ENCODE peak calls at places on chromosome 7, in eight cellular contexts. One of them, this sample, is unnamed. For H3K9me3, the result is how much of the 10 kb centered on the place peaks cover.

GRCh38 chr7:13833872-13834271 is 155.6 kb downstream of the ETV1 start:
- DNase-seq in psoas muscle: no peak
- DNase-seq in ascending aorta: no peak
- DNase-seq in breast epithelium: no peak
- DNase-seq in gastrocnemius medialis: no peak
- DNase-seq in heart left ventricle: no peak
- DNase-seq in Peyer's patch: no peak
- DNase-seq in kidney: no peak
- DNase-seq in this sample: no peak

GRCh38 chr7:120874722-120875121 is 16.8 kb upstream of the TSPAN12 start:
- DNase-seq in gastrocnemius medialis: no peak
- DNase-seq in breast epithelium: no peak
- DNase-seq in Peyer's patch: no peak
- DNase-seq in ascending aorta: no peak
- DNase-seq in kidney: no peak
- DNase-seq in psoas muscle: no peak
- DNase-seq in heart left ventricle: no peak
- DNase-seq in this sample: no peak

GRCh38 chr7:12316925-12317324 is 86.7 kb downstream of the VWDE start:
- DNase-seq in Peyer's patch: no peak
- DNase-seq in heart left ventricle: no peak
- DNase-seq in ascending aorta: no peak
- DNase-seq in kidney: no peak
- DNase-seq in gastrocnemius medialis: no peak
- DNase-seq in breast epithelium: no peak
- DNase-seq in psoas muscle: no peak
- DNase-seq in this sample: no peak

GRCh38 chr7:23709081-23709746 is 805 bp upstream of the STK31 start:
- DNase-seq in breast epithelium: no peak
- DNase-seq in ascending aorta: no peak
- DNase-seq in Peyer's patch: no peak
- DNase-seq in kidney: no peak
- DNase-seq in psoas muscle: no peak
- DNase-seq in heart left ventricle: no peak
- DNase-seq in gastrocnemius medialis: no peak
- DNase-seq in this sample: no peak

GRCh38 chr7:42605381-42605780 is 306.5 kb downstream of the C7orf25 start:
- DNase-seq in psoas muscle: no peak
- DNase-seq in ascending aorta: no peak
- DNase-seq in kidney: no peak
- DNase-seq in gastrocnemius medialis: no peak
- DNase-seq in breast epithelium: no peak
- DNase-seq in Peyer's patch: no peak
- DNase-seq in heart left ventricle: no peak
- DNase-seq in this sample: no peak

GRCh38 chr7:127884066-127884559 is 147.1 kb downstream of the LRRC4 start:
- DNase-seq in kidney: no peak
- DNase-seq in psoas muscle: no peak
- DNase-seq in gastrocnemius medialis: no peak
- DNase-seq in ascending aorta: no peak
- DNase-seq in Peyer's patch: no peak
- DNase-seq in breast epithelium: no peak
- DNase-seq in heart left ventricle: no peak
- DNase-seq in this sample: no peak

GRCh38 chr7:44309271-44310091 is 15.9 kb downstream of the CAMK2B start:
- DNase-seq in ascending aorta: no peak
- DNase-seq in breast epithelium: peak
- DNase-seq in psoas muscle: peak
- DNase-seq in kidney: peak
- DNase-seq in Peyer's patch: peak
- DNase-seq in gastrocnemius medialis: peak
- DNase-seq in heart left ventricle: peak
- DNase-seq in this sample: no peak

GRCh38 chr7:44980393-44981034 is 1.7 kb upstream of the MYO1G start:
- DNase-seq in gastrocnemius medialis: no peak
- DNase-seq in ascending aorta: peak
- DNase-seq in heart left ventricle: no peak
- DNase-seq in psoas muscle: no peak
- DNase-seq in breast epithelium: no peak
- DNase-seq in Peyer's patch: peak
- DNase-seq in kidney: peak
- DNase-seq in this sample: peak

GRCh38 chr7:77989981-77990566 is 191.5 kb downstream of the PHTF2 start:
- DNase-seq in ascending aorta: no peak
- DNase-seq in psoas muscle: no peak
- DNase-seq in gastrocnemius medialis: no peak
- DNase-seq in heart left ventricle: no peak
- DNase-seq in kidney: no peak
- DNase-seq in breast epithelium: no peak
- DNase-seq in Peyer's patch: no peak
- DNase-seq in this sample: no peak

GRCh38 chr7:137953692-137954470 is 48.0 kb downstream of the CREB3L2 start:
- DNase-seq in gastrocnemius medialis: no peak
- DNase-seq in Peyer's patch: no peak
- DNase-seq in heart left ventricle: no peak
- DNase-seq in kidney: peak
- DNase-seq in psoas muscle: no peak
- DNase-seq in breast epithelium: no peak
- DNase-seq in ascending aorta: no peak
- DNase-seq in this sample: no peak

GRCh38 chr7:142280263-142280662 is 22.4 kb upstream of the PRSS58 start:
- DNase-seq in breast epithelium: no peak
- DNase-seq in psoas muscle: no peak
- DNase-seq in ascending aorta: no peak
- DNase-seq in kidney: no peak
- DNase-seq in heart left ventricle: no peak
- DNase-seq in Peyer's patch: no peak
- DNase-seq in gastrocnemius medialis: no peak
- DNase-seq in this sample: no peak

GRCh38 chr7:94054130-94054529 is 50.0 kb upstream of the BET1 start:
- DNase-seq in kidney: no peak
- DNase-seq in ascending aorta: no peak
- DNase-seq in Peyer's patch: no peak
- DNase-seq in breast epithelium: no peak
- DNase-seq in heart left ventricle: no peak
- DNase-seq in psoas muscle: no peak
- DNase-seq in gastrocnemius medialis: no peak
- DNase-seq in this sample: no peak

GRCh38 chr7:6284461-6285360 is 12.3 kb upstream of the CYTH3 start:
- DNase-seq in kidney: no peak
- DNase-seq in psoas muscle: no peak
- DNase-seq in Peyer's patch: no peak
- DNase-seq in ascending aorta: no peak
- DNase-seq in breast epithelium: no peak
- DNase-seq in heart left ventricle: no peak
- DNase-seq in gastrocnemius medialis: no peak
- DNase-seq in this sample: no peak

GRCh38 chr7:28988818-28989595 is 30.9 kb upstream of the TRIL start:
- DNase-seq in psoas muscle: peak
- DNase-seq in breast epithelium: peak
- DNase-seq in heart left ventricle: no peak
- DNase-seq in ascending aorta: no peak
- DNase-seq in Peyer's patch: no peak
- DNase-seq in gastrocnemius medialis: peak
- DNase-seq in kidney: no peak
- DNase-seq in this sample: no peak

GRCh38 chr7:151658778-151659177 is 139.1 kb upstream of the RHEB start:
- DNase-seq in ascending aorta: no peak
- DNase-seq in psoas muscle: no peak
- DNase-seq in kidney: no peak
- DNase-seq in breast epithelium: no peak
- DNase-seq in Peyer's patch: no peak
- DNase-seq in gastrocnemius medialis: no peak
- DNase-seq in heart left ventricle: no peak
- DNase-seq in this sample: no peak

GRCh38 chr7:84981038-84981601 is 205.7 kb downstream of the SEMA3D start:
- DNase-seq in psoas muscle: no peak
- DNase-seq in gastrocnemius medialis: no peak
- DNase-seq in breast epithelium: no peak
- DNase-seq in Peyer's patch: no peak
- DNase-seq in ascending aorta: no peak
- DNase-seq in heart left ventricle: no peak
- DNase-seq in kidney: no peak
- DNase-seq in this sample: no peak

GRCh38 chr7:124550036-124550435 is 215.6 kb downstream of the GPR37 start:
- DNase-seq in psoas muscle: no peak
- DNase-seq in heart left ventricle: no peak
- DNase-seq in kidney: no peak
- DNase-seq in ascending aorta: no peak
- DNase-seq in Peyer's patch: no peak
- DNase-seq in gastrocnemius medialis: no peak
- DNase-seq in breast epithelium: no peak
- DNase-seq in this sample: no peak

GRCh38 chr7:42739591-42739990 is 172.3 kb downstream of the C7orf25 start:
- DNase-seq in heart left ventricle: no peak
- DNase-seq in Peyer's patch: no peak
- DNase-seq in psoas muscle: peak
- DNase-seq in breast epithelium: no peak
- DNase-seq in ascending aorta: no peak
- DNase-seq in kidney: no peak
- DNase-seq in gastrocnemius medialis: peak
- DNase-seq in this sample: no peak

GRCh38 chr7:137874390-137874789 is 27.6 kb upstream of the DGKI start:
- DNase-seq in kidney: no peak
- DNase-seq in Peyer's patch: no peak
- DNase-seq in breast epithelium: no peak
- DNase-seq in gastrocnemius medialis: no peak
- DNase-seq in heart left ventricle: no peak
- DNase-seq in psoas muscle: no peak
- DNase-seq in ascending aorta: no peak
- DNase-seq in this sample: no peak

GRCh38 chr7:56290548-56290947 is 174.3 kb upstream of the NUPR2 start:
- DNase-seq in breast epithelium: no peak
- DNase-seq in heart left ventricle: no peak
- DNase-seq in gastrocnemius medialis: no peak
- DNase-seq in psoas muscle: no peak
- DNase-seq in Peyer's patch: no peak
- DNase-seq in ascending aorta: no peak
- DNase-seq in kidney: no peak
- DNase-seq in this sample: no peak
- H3K9me3 ChIP-seq in breast epithelium: under half
- H3K9me3 ChIP-seq in heart left ventricle: under half
- H3K9me3 ChIP-seq in gastrocnemius medialis: under half
- H3K9me3 ChIP-seq in psoas muscle: under half
- H3K9me3 ChIP-seq in Peyer's patch: under half
- H3K9me3 ChIP-seq in ascending aorta: under half
- H3K9me3 ChIP-seq in kidney: under half
- H3K9me3 ChIP-seq in this sample: under half

DNA sequence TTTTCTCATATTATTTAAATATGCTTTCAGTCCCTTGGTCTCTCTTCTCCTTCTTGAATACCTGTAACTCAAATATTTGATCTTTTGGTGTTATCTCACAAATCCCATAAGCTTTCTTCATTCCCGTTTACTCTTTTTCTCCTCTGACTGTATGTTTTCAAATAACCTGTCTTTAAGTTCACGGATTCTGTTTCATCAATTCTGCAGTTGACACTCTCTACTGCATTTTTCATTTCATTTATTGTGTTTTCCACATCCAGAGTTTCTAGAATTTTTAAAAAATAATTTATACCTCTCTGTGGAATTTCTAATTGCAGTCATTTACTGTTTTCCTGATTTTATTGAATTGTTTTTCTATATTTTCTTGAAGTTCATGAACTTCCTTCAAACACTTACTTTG is 298.4 kb downstream of the PTPRN2 start:
- DNase-seq in psoas muscle: no peak
- DNase-seq in heart left ventricle: no peak
- DNase-seq in gastrocnemius medialis: no peak
- DNase-seq in breast epithelium: no peak
- DNase-seq in Peyer's patch: no peak
- DNase-seq in ascending aorta: no peak
- DNase-seq in kidney: no peak
- DNase-seq in this sample: no peak
- H3K9me3 ChIP-seq in psoas muscle: under half
- H3K9me3 ChIP-seq in heart left ventricle: under half
- H3K9me3 ChIP-seq in gastrocnemius medialis: under half
- H3K9me3 ChIP-seq in breast epithelium: under half
- H3K9me3 ChIP-seq in Peyer's patch: under half
- H3K9me3 ChIP-seq in ascending aorta: under half
- H3K9me3 ChIP-seq in kidney: under half
- H3K9me3 ChIP-seq in this sample: under half

GRCh38 chr7:157916946-157917670 is 580.3 kb downstream of the DNAJB6 start:
- DNase-seq in ascending aorta: no peak
- DNase-seq in heart left ventricle: no peak
- DNase-seq in kidney: peak
- DNase-seq in breast epithelium: no peak
- DNase-seq in gastrocnemius medialis: no peak
- DNase-seq in Peyer's patch: no peak
- DNase-seq in psoas muscle: no peak
- DNase-seq in this sample: no peak
- H3K9me3 ChIP-seq in ascending aorta: under half
- H3K9me3 ChIP-seq in heart left ventricle: under half
- H3K9me3 ChIP-seq in kidney: under half
- H3K9me3 ChIP-seq in breast epithelium: under half
- H3K9me3 ChIP-seq in gastrocnemius medialis: under half
- H3K9me3 ChIP-seq in Peyer's patch: under half
- H3K9me3 ChIP-seq in psoas muscle: under half
- H3K9me3 ChIP-seq in this sample: under half

GRCh38 chr7:135160098-135160857 is 10.2 kb downstream of the CYREN start:
- DNase-seq in ascending aorta: no peak
- DNase-seq in breast epithelium: no peak
- DNase-seq in kidney: no peak
- DNase-seq in heart left ventricle: no peak
- DNase-seq in Peyer's patch: no peak
- DNase-seq in psoas muscle: no peak
- DNase-seq in gastrocnemius medialis: no peak
- DNase-seq in this sample: no peak
- H3K9me3 ChIP-seq in ascending aorta: under half
- H3K9me3 ChIP-seq in breast epithelium: under half
- H3K9me3 ChIP-seq in kidney: under half
- H3K9me3 ChIP-seq in heart left ventricle: under half
- H3K9me3 ChIP-seq in Peyer's patch: under half
- H3K9me3 ChIP-seq in psoas muscle: under half
- H3K9me3 ChIP-seq in gastrocnemius medialis: under half
- H3K9me3 ChIP-seq in this sample: under half

DNA sequence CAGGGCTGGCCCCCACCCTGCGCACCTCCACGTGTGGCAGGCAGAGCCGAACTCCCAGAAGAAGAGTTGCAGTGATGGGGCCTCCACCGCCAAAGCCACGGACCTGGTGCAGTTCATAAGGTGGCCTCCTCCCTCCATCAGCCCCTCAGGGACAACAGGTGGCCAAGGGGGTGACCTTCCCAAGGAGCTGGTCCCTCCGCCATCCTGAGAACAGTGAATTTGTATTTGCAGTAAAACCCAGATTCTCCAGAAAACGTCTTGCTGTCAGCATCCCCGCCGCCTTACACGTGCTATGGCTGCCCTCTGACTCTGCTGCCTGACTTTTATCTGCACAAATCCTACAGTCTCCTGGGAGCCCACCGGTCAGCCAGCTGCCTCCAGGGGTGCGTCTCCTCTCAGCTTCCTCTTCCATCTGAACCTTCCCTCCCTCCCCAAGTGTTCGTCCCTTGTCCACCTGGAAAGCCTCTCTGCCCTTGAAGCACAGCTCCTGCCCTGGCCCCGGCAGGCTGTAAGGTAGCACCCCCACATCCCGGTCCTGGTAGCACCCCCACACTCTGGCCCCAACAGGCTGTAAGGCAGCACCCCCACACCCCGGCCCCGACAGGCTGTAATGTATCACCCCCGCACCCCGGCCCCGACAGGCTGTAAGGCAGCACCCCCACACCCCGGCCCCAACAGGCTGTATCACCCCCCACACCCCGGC is 311.8 kb downstream of the PTPRN2 start:
- DNase-seq in gastrocnemius medialis: no peak
- DNase-seq in ascending aorta: no peak
- DNase-seq in heart left ventricle: no peak
- DNase-seq in psoas muscle: no peak
- DNase-seq in Peyer's patch: no peak
- DNase-seq in breast epithelium: no peak
- DNase-seq in kidney: peak
- DNase-seq in this sample: peak
- H3K9me3 ChIP-seq in gastrocnemius medialis: under half
- H3K9me3 ChIP-seq in ascending aorta: under half
- H3K9me3 ChIP-seq in heart left ventricle: under half
- H3K9me3 ChIP-seq in psoas muscle: under half
- H3K9me3 ChIP-seq in Peyer's patch: under half
- H3K9me3 ChIP-seq in breast epithelium: under half
- H3K9me3 ChIP-seq in kidney: under half
- H3K9me3 ChIP-seq in this sample: under half

This sample was measured in T-helper 17 cell.